ENCODE peak calls at places on chromosomes 5 and 9, in five cellular contexts. P, E, M, S and H are unnamed samples.

GRCh38 chr9:109272745-109273144 is 48.1 kb downstream of the EPB41L4B start:
- ATAC-seq in E (peak; percentile 48), M (no peak), P (no peak), S (no peak), H (no peak)

GRCh38 chr5:178483620-178484019 is 106.6 kb downstream of the COL23A1 start:
- ATAC-seq in M (no peak), E (no peak), P (no peak), S (no peak), H (no peak)

GRCh38 chr5:18745988-18746615 is 1111.8 kb downstream of the TAF11L14 start:
- ATAC-seq in M (peak; percentile 46), S (peak; percentile 75), E (no peak), P (peak; percentile 84), H (peak; percentile 53)

GRCh38 chr9:32525506-32525905 is 490 bp downstream of the RIGI start:
- ATAC-seq in P (peak; percentile 52), S (peak; percentile 38), M (peak; percentile 20), E (peak; percentile 33), H (peak; percentile 24)

GRCh38 chr9:96158147-96158546 is 143.8 kb downstream of the HSD17B3 start:
- ATAC-seq in E (no peak), S (no peak), M (no peak), P (no peak), H (no peak)

GRCh38 chr9:38360880-38361836 is 31.3 kb upstream of the ALDH1B1 start:
- ATAC-seq in P (no peak), S (no peak), M (no peak), E (no peak), H (no peak)

GRCh38 chr9:104905931-104906330 is 22.0 kb downstream of the ABCA1 start:
- ATAC-seq in S (no peak), M (no peak), E (no peak), P (no peak), H (peak; percentile 44)

GRCh38 chr5:31889131-31889561 is 250.2 kb downstream of the PDZD2 start:
- ATAC-seq in S (no peak), E (no peak), P (peak; percentile 6), M (peak; percentile 62), H (no peak)

GRCh38 chr9:82890865-82891264 is 172.1 kb downstream of the RASEF start:
- ATAC-seq in M (no peak), E (no peak), P (no peak), S (no peak), H (no peak)

GRCh38 chr5:142686210-142686734 is 382 bp upstream of the FGF1 start:
- ATAC-seq in S (peak; percentile 34), P (peak; percentile 8), E (peak; percentile 10), M (peak; percentile 30), H (peak; percentile 27)

GRCh38 chr5:122996102-122996501 is 40.4 kb downstream of the PPIC start:
- ATAC-seq in S (no peak), M (no peak), P (no peak), E (no peak), H (no peak)

GRCh38 chr5:56833325-56833724 is 18.0 kb downstream of the MAP3K1 start:
- ATAC-seq in P (no peak), M (peak; percentile 50), S (no peak), E (no peak), H (no peak)

GRCh38 chr5:155085282-155085990 is 71.9 kb downstream of the KIF4B start:
- ATAC-seq in E (no peak), S (no peak), M (no peak), P (no peak), H (no peak)

GRCh38 chr5:72295539-72295938 is 24.5 kb downstream of the MRPS27 start:
- ATAC-seq in E (no peak), M (no peak), P (no peak), S (no peak), H (no peak)
- H3K4me1 ChIP-seq in E (no peaks in the 10 kb centered on the region), M (no peaks in the 10 kb centered on the region), P (no peaks in the 10 kb centered on the region), S (peaks cover 17% of the 10 kb centered on the region), H (peaks cover 11% of the 10 kb centered on the region)

GRCh38 chr5:67401166-67401565 is 204.6 kb upstream of the CD180 start:
- ATAC-seq in P (no peak), S (no peak), E (no peak), M (no peak), H (no peak)

GRCh38 chr5:67405101-67405364 is 208.4 kb upstream of the CD180 start:
- ATAC-seq in S (no peak), P (no peak), E (no peak), M (no peak), H (no peak)

GRCh38 chr5:67400752-67401151 is 204.2 kb upstream of the CD180 start:
- ATAC-seq in M (no peak), P (no peak), E (no peak), S (no peak), H (no peak)

GRCh38 chr5:67404261-67405100 is 207.9 kb upstream of the CD180 start:
- ATAC-seq in P (no peak), M (no peak), S (peak; percentile 98), E (peak; percentile 69), H (no peak)

GRCh38 chr5:67402526-67402925 is 205.9 kb upstream of the CD180 start:
- ATAC-seq in E (no peak), P (no peak), S (no peak), M (no peak), H (no peak)
- H3K4me3 ChIP-seq in E (no peak overlapping the region), P (no peak overlapping the region), S (no peak overlapping the region), M (no peak overlapping the region), H (no peak overlapping the region)

GRCh38 chr5:69492391-69493234 is at the start of gene OCLN:
- ATAC-seq in S (peak; percentile 92), M (peak; percentile 91), P (peak; percentile 69), E (peak; percentile 61), H (peak; percentile 25)

GRCh38 chr5:69491838-69492390 is 676 bp upstream of the OCLN start:
- ATAC-seq in E (no peak), S (no peak), M (no peak), P (peak; percentile 7), H (no peak)

GRCh38 chr5:69494481-69494880 is 1.9 kb downstream of the OCLN start:
- ATAC-seq in P (no peak), M (no peak), S (no peak), E (no peak), H (no peak)

GRCh38 chr5:69491027-69491426 is 1.6 kb upstream of the OCLN start:
- ATAC-seq in S (no peak), E (no peak), M (no peak), P (no peak), H (no peak)

DNA sequence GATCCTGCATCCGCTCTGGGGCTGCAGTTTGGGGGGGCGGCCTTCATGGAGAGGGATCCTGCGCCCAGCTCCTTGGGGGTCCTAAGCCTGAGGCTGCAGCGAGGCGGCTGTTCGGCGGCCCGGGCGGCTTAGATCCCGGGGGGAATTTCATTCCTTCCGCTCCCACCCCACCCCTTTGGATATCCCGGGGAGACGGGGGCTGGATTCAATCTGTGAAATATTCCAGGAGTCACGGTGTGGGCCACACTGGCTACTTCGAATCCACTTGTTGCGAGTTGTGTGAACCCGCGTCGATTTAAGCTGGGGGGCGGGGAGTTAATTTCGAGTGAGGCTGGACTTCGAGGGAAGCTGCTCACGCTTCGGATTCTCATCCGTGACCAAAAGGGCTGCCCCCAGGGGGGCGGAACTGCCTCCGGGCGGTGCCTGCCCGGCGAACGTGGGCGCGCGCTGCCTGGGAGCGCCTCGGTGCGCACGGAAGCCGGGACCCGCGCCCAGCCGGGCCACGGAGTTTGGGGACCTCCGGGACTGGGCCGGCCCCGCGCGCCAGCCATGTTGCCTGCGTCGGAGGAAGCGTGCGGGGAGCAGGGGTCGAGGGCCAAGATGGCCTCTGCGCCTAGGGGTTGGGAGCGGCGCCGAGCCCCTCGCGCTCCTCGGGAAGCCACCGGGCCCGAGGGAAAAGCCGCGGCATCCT is 790 bp downstream of the OCLN start:
- ATAC-seq in P (peak; percentile 59), S (peak; percentile 67), M (peak; percentile 54), E (peak; percentile 59), H (peak; percentile 30)
- H3K4me1 ChIP-seq in P (peaks cover 18% of the 10 kb centered on the region), S (peaks cover 33% of the 10 kb centered on the region), M (peaks cover 40% of the 10 kb centered on the region), E (peaks cover 6% of the 10 kb centered on the region), H (peaks cover 15% of the 10 kb centered on the region)

DNA sequence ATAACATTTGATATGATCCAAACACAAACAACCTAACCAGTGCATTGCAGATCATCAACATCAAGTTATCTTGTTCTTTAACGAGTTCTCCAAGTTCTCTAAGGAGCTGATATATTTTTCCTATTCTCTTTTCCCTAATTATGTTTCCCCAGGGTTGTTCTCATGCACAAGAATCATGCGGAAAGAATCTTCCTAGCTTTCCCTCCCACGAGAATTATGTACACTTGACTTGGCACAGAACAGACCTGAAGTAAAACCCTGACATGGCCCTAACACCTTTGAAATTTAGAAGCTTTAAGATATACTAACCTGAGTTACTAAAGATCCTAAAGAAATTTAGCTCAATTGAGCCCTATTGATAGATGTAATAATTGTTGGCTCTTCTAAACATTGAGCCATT is 110.7 kb upstream of the FST start:
- ATAC-seq in P (no peak), S (no peak), M (no peak), E (no peak), H (no peak)
- H3K4me3 ChIP-seq in P (no peak overlapping the region), S (no peak overlapping the region), M (no peak overlapping the region), E (no peak overlapping the region), H (no peak overlapping the region)